ENCODE peak calls at places on chromosomes 16 and 17, in five cellular contexts. D is GM20000, T is transverse colon, K is AG10803, M is left lung. I is an unnamed sample.

GRCh38 chr16:87132361-87133014 is 184.7 kb downstream of the C16orf95 start:
- DNase-seq in D (no peak), T (no peak), K (peak), M (no peak), I (no peak)

GRCh38 chr17:43402078-43402477 is 3.3 kb downstream of the ARL4D start:
- DNase-seq in D (no peak), T (no peak), K (no peak), M (no peak), I (no peak)

GRCh38 chr17:76529224-76529642 is 8.3 kb downstream of the CYGB start:
- DNase-seq in D (no peak), T (peak), K (peak), M (peak), I (no peak)

GRCh38 chr17:38404174-38404943 is 23.9 kb upstream of the ARHGAP23 start:
- DNase-seq in D (no peak), T (no peak), K (no peak), M (no peak), I (no peak)

GRCh38 chr16:1775846-1776671 is 3.1 kb upstream of the MRPS34 start:
- DNase-seq in D (no peak), T (peak), K (no peak), M (no peak), I (no peak)

GRCh38 chr16:58885528-58886170 is 151.5 kb upstream of the GOT2 start:
- DNase-seq in D (no peak), T (no peak), K (peak), M (no peak), I (no peak)

GRCh38 chr17:4940625-4941021 is 555 bp downstream of the RNF167 start:
- DNase-seq in D (no peak), T (peak), K (no peak), M (no peak), I (no peak)

GRCh38 chr17:44830359-44831269 is 527 bp upstream of the GJC1 start:
- DNase-seq in D (peak), T (peak), K (peak), M (no peak), I (peak)

GRCh38 chr16:82302007-82302733 is 132.1 kb upstream of the MPHOSPH6 start:
- DNase-seq in D (no peak), T (no peak), K (no peak), M (no peak), I (no peak)

GRCh38 chr17:4520060-4520880 is 21.6 kb downstream of the SPNS2 start:
- DNase-seq in D (no peak), T (no peak), K (no peak), M (no peak), I (no peak)

GRCh38 chr16:47949276-47949675 is 206.5 kb downstream of the ABCC12 start:
- DNase-seq in D (no peak), T (no peak), K (no peak), M (no peak), I (no peak)

GRCh38 chr17:4101799-4102405 is 40.9 kb downstream of the ZZEF1 start:
- DNase-seq in D (no peak), T (no peak), K (no peak), M (no peak), I (no peak)

GRCh38 chr17:39243155-39243554 is 17.4 kb upstream of the STAC2 start:
- DNase-seq in D (no peak), T (no peak), K (no peak), M (no peak), I (no peak)

GRCh38 chr17:5355416-5356129 is 63.9 kb downstream of the NUP88 start:
- DNase-seq in D (no peak), T (no peak), K (peak), M (no peak), I (no peak)

GRCh38 chr16:35192993-35193392 is 1733.6 kb downstream of the TP53TG3F start:
- DNase-seq in D (no peak), T (no peak), K (no peak), M (no peak), I (no peak)

GRCh38 chr17:82587234-82588086 is 60.8 kb downstream of the WDR45B start:
- DNase-seq in D (no peak), T (no peak), K (no peak), M (no peak), I (no peak)

GRCh38 chr16:88783391-88784073 is 1.5 kb downstream of the PIEZO1 start:
- DNase-seq in D (no peak), T (no peak), K (peak), M (no peak), I (no peak)

GRCh38 chr16:89007371-89008249 is 30.6 kb upstream of the CBFA2T3 start:
- DNase-seq in D (no peak), T (no peak), K (no peak), M (no peak), I (no peak)

GRCh38 chr16:1088295-1089170 is 7.5 kb downstream of the C1QTNF8 start:
- DNase-seq in D (no peak), T (no peak), K (no peak), M (no peak), I (no peak)

GRCh38 chr17:30226878-30227277 is 8.6 kb downstream of the SLC6A4 start:
- DNase-seq in D (no peak), T (no peak), K (no peak), M (no peak), I (no peak)

GRCh38 chr17:14760719-14761425 is 460.0 kb downstream of the HS3ST3B1 start:
- DNase-seq in D (no peak), T (no peak), K (peak), M (no peak), I (no peak)

GRCh38 chr17:71638668-71639067 is 482.2 kb upstream of the SOX9 start:
- DNase-seq in D (no peak), T (no peak), K (no peak), M (no peak), I (no peak)

GRCh38 chr16:68470461-68471150 is 22.3 kb upstream of the SMPD3 start:
- DNase-seq in D (peak), T (peak), K (no peak), M (peak), I (peak)

GRCh38 chr16:85615014-85615851 is 2.1 kb downstream of the GSE1 start:
- DNase-seq in D (no peak), T (peak), K (no peak), M (peak), I (no peak)

GRCh38 chr16:23566724-23567123 is 9.2 kb downstream of the UBFD1 start:
- DNase-seq in D (no peak), T (no peak), K (no peak), M (no peak), I (no peak)

GRCh38 chr17:72603346-72604242 is 482.8 kb downstream of the SOX9 start:
- DNase-seq in D (no peak), T (no peak), K (peak), M (no peak), I (no peak)

GRCh38 chr16:27344707-27345106 is 30.9 kb downstream of the IL4R start:
- DNase-seq in D (no peak), T (no peak), K (no peak), M (no peak), I (no peak)

GRCh38 chr16:75402174-75402820 is 31.0 kb downstream of the CFDP1 start:
- DNase-seq in D (no peak), T (no peak), K (peak), M (no peak), I (no peak)

DNA sequence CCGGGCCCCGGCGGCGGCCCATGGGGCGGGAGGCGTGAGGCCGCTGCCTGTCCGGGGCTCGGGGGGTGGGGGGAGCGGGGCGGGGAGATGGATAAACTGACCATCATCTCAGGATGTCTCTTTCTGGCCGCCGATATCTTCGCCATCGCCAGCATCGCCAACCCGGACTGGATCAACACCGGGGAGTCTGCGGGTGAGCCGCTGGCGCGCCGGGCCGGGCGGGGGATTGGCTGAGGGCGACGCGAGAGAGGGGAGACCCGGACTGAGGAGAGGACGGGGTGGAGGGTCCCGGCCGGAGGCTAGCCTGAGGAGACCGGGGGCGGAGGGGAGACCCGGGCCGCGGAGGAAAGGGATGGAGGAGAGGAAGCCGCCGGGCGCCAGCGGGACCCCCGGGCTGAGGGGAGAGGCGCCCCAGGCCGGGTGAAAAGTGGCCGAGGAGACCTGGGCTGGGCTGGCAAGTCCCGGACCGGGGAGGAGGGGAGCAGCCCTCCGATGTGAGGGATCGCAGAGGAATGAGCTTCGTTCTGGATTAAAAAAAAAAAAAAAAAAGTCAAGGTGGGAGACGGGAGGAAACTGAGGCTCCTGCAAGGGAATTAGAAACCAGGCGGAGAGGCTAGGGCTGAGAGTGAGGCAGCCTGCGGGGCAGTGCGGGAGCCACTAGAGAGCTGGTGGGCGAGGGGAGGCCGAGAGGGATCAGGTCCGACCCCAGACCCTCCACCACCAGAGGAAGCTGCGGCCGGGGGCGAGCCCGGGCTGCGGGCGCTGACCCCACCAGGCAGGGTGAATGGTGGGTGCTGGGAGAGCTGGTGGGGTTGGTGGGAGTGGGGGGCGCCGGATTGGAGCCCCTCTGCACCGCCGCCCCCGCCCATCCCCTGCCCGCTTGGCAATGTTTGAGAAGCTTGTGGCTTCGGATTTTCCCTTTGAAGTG is 568 bp downstream of the MOSMO start:
- DNase-seq in D (no peak), T (peak), K (no peak), M (peak), I (no peak)
- TF ChIP-seq CTCF in D (no peak), T (no peak), K (no peak), M (no peak), I (no peak)

GRCh38 chr17:80774146-80774545 is 217.5 kb upstream of the CHMP6 start:
- DNase-seq in D (no peak), T (no peak), K (no peak), M (peak), I (no peak)

GRCh38 chr17:80772906-80773242 is 218.8 kb upstream of the CHMP6 start:
- DNase-seq in D (no peak), T (no peak), K (no peak), M (peak), I (no peak)

GRCh38 chr17:80771612-80772005 is 220.0 kb upstream of the CHMP6 start:
- DNase-seq in D (no peak), T (no peak), K (no peak), M (peak), I (no peak)

GRCh38 chr17:80774643-80775281 is 216.9 kb upstream of the CHMP6 start:
- DNase-seq in D (no peak), T (no peak), K (no peak), M (peak), I (peak)

GRCh38 chr17:80773243-80773991 is 218.2 kb upstream of the CHMP6 start:
- DNase-seq in D (no peak), T (peak), K (peak), M (peak), I (no peak)
- TF ChIP-seq CTCF in D (no peak), T (no peak), K (peak), M (no peak), I (no peak)

GRCh38 chr17:49506282-49506681 is 11.2 kb downstream of the NGFR start:
- DNase-seq in D (no peak), T (no peak), K (no peak), M (no peak), I (no peak)
- TF ChIP-seq CTCF in D (no peak), T (no peak), K (no peak), M (no peak), I (no peak)

GRCh38 chr17:2213291-2213960 is 90.2 kb downstream of the SMG6 start:
- DNase-seq in D (no peak), T (no peak), K (peak), M (no peak), I (no peak)

GRCh38 chr17:2210726-2211125 is 92.9 kb downstream of the SMG6 start:
- DNase-seq in D (no peak), T (no peak), K (no peak), M (no peak), I (no peak)

GRCh38 chr17:2212328-2212981 is 91.1 kb downstream of the SMG6 start:
- DNase-seq in D (no peak), T (no peak), K (peak), M (no peak), I (no peak)

GRCh38 chr17:2214047-2214717 is 89.4 kb downstream of the SMG6 start:
- DNase-seq in D (no peak), T (peak), K (peak), M (peak), I (no peak)

GRCh38 chr17:2211661-2212327 is 91.8 kb downstream of the SMG6 start:
- DNase-seq in D (no peak), T (no peak), K (no peak), M (no peak), I (no peak)
- TF ChIP-seq CTCF in D (no peak), T (no peak), K (no peak), M (no peak), I (no peak)

GRCh38 chr17:46853896-46854444 is 2.6 kb downstream of the WNT9B start:
- DNase-seq in D (no peak), T (no peak), K (peak), M (no peak), I (no peak)
- TF ChIP-seq CTCF in D (no peak), T (no peak), K (no peak), M (no peak), I (no peak)